ENCODE peak calls at places on chromosomes 13 and 19, in six cellular contexts. L, I, F, S, D and V are unnamed samples.

GRCh38 chr13:58151452-58151851 is 519.9 kb downstream of the PCDH17 start:
- DNase-seq in L (no peak), I (no peak), F (no peak), S (no peak), D (no peak), V (no peak)

GRCh38 chr19:18809149-18809978 is 18.3 kb upstream of the COMP start:
- DNase-seq in L (no peak), I (peak), F (no peak), S (no peak), D (no peak), V (no peak)

GRCh38 chr19:40006273-40006691 is 9.4 kb downstream of the ZNF546 start:
- DNase-seq in L (peak), I (no peak), F (no peak), S (no peak), D (no peak), V (no peak)

GRCh38 chr19:498591-498950 is 2.3 kb downstream of the MADCAM1 start:
- DNase-seq in L (no peak), I (no peak), F (no peak), S (no peak), D (no peak), V (no peak)

GRCh38 chr13:18232994-18233782 is 948.4 kb downstream of the TUBA3C start:
- DNase-seq in L (no peak), I (no peak), F (no peak), S (no peak), D (no peak), V (no peak)

GRCh38 chr13:111006508-111007031 is 91.7 kb upstream of the ANKRD10 start:
- DNase-seq in L (no peak), I (peak), F (no peak), S (peak), D (no peak), V (no peak)

GRCh38 chr19:9782282-9782681 is 13.7 kb upstream of the ZNF846 start:
- DNase-seq in L (no peak), I (no peak), F (no peak), S (no peak), D (no peak), V (no peak)

GRCh38 chr13:113454936-113455335 is 1.6 kb upstream of the ADPRHL1 start:
- DNase-seq in L (no peak), I (no peak), F (no peak), S (peak), D (no peak), V (no peak)

GRCh38 chr19:31349160-31349881 is at the start of gene TSHZ3:
- DNase-seq in L (no peak), I (peak), F (no peak), S (peak), D (no peak), V (peak)

GRCh38 chr19:44109458-44109857 is 3.7 kb upstream of the ZNF225 start:
- DNase-seq in L (no peak), I (no peak), F (no peak), S (no peak), D (no peak), V (no peak)

GRCh38 chr19:44111910-44112463 is 1.2 kb upstream of the ZNF225 start:
- DNase-seq in L (no peak), I (no peak), F (no peak), S (no peak), D (no peak), V (peak)

GRCh38 chr19:44112802-44113137 is 429 bp upstream of the ZNF225 start:
- DNase-seq in L (no peak), I (no peak), F (peak), S (no peak), D (no peak), V (no peak)

GRCh38 chr19:44113784-44114390 is 688 bp downstream of the ZNF225 start:
- DNase-seq in L (peak), I (no peak), F (no peak), S (no peak), D (no peak), V (peak)

DNA sequence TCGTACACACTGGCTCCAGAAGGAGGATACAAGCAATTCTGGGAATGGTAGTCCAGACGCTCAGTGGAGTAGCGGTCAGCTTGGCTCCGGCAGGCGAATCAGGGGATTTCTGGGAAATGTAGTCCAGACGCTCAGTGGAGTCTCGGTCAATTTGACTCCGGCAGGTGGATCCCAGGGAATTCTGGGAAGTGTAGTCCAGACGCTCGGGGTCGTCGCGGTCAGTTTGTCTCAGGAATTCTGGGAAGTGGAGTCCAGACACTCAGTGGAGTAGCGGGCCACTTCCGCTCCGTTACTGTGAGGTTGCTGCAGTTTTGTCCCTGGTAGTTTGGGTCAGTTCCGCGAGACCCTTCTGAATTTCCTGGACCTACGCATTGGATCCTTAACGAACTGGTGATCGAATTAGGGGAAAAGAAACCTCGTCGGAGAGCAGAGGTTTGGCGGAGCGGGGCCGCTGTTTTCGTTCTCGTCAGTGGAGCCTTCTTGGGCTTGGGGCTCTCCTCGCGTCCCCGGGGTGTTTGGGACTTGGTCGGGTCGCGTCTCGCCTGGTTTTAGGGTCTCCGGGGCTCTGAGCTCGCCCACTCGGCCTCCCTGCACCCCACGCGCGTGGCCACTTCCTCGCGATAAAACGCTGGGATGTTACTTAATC is at the start of gene ZNF225:
- DNase-seq in L (peak), I (peak), F (peak), S (peak), D (peak), V (peak)
- TF ChIP-seq CTCF in L (no peak), I (peak), F (no peak), S (no peak), D (no peak), V (no peak)

GRCh38 chr13:87259479-87260083 is 411.6 kb upstream of the SLITRK5 start:
- DNase-seq in L (no peak), I (no peak), F (peak), S (no peak), D (no peak), V (no peak)
- TF ChIP-seq CTCF in L (no peak), I (peak), F (peak), S (peak), D (no peak), V (peak)

GRCh38 chr19:43662487-43662886 is 7.5 kb downstream of the PLAUR start:
- DNase-seq in L (peak), I (no peak), F (no peak), S (no peak), D (no peak), V (no peak)
- TF ChIP-seq CTCF in L (peak), I (peak), F (peak), S (peak), D (no peak), V (peak)

DNA sequence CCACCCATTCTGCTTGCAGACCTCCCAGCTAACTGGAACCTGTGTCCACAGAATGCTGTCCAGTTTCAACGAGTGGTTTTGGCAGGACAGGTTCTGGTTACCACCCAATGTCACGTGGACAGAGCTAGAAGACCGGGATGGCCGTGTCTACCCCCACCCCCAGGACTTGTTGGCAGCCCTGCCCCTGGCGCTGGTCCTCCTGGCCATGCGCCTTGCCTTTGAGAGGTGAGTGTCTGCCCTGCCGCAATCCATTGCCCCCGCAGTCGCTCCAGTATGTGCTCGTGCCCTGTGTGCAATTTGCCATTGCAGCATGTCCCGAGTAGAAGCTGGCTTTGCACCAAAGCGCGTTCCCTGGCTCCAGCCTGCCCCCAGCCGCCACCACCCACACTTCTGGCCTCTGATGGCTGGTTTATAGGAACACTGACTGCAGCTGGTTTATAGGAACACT is 41.9 kb downstream of the CERS4 start:
- DNase-seq in L (peak), I (peak), F (no peak), S (peak), D (no peak), V (no peak)
- TF ChIP-seq CTCF in L (no peak), I (peak), F (no peak), S (peak), D (peak), V (no peak)

GRCh38 chr13:45925151-45925550 is 73.6 kb upstream of the SIAH3 start:
- DNase-seq in L (no peak), I (no peak), F (no peak), S (no peak), D (no peak), V (no peak)
- TF ChIP-seq CTCF in L (no peak), I (no peak), F (peak), S (no peak), D (no peak), V (no peak)

GRCh38 chr19:12885749-12886706 is 973 bp downstream of the KLF1 start:
- DNase-seq in L (no peak), I (no peak), F (no peak), S (no peak), D (no peak), V (no peak)
- TF ChIP-seq CTCF in L (no peak), I (no peak), F (peak), S (no peak), D (peak), V (peak)

GRCh38 chr13:24096659-24097058 is 63.9 kb upstream of the SPATA13 start:
- DNase-seq in L (no peak), I (no peak), F (no peak), S (no peak), D (no peak), V (no peak)

GRCh38 chr13:24097667-24098066 is 62.9 kb upstream of the SPATA13 start:
- DNase-seq in L (no peak), I (no peak), F (no peak), S (no peak), D (no peak), V (no peak)

GRCh38 chr13:24097064-24097463 is 63.5 kb upstream of the SPATA13 start:
- DNase-seq in L (peak), I (no peak), F (no peak), S (no peak), D (no peak), V (no peak)

GRCh38 chr13:24104723-24105122 is 55.8 kb upstream of the SPATA13 start:
- DNase-seq in L (no peak), I (no peak), F (peak), S (no peak), D (no peak), V (no peak)

GRCh38 chr13:24100152-24100551 is 60.4 kb upstream of the SPATA13 start:
- DNase-seq in L (no peak), I (no peak), F (no peak), S (no peak), D (no peak), V (no peak)
- TF ChIP-seq CTCF in L (no peak), I (no peak), F (no peak), S (no peak), D (no peak), V (no peak)

GRCh38 chr13:77492982-77493381 is 42.5 kb upstream of the SCEL start:
- DNase-seq in L (peak), I (no peak), F (peak), S (no peak), D (no peak), V (no peak)
- TF ChIP-seq CTCF in L (no peak), I (peak), F (peak), S (peak), D (peak), V (no peak)

GRCh38 chr19:7639863-7640348 is 3.0 kb downstream of the STXBP2 start:
- DNase-seq in L (no peak), I (no peak), F (no peak), S (no peak), D (no peak), V (no peak)

GRCh38 chr19:7642295-7643046 is 5.6 kb downstream of the STXBP2 start:
- DNase-seq in L (no peak), I (no peak), F (no peak), S (no peak), D (no peak), V (no peak)

GRCh38 chr19:7638802-7639465 is 2.0 kb downstream of the STXBP2 start:
- DNase-seq in L (no peak), I (no peak), F (no peak), S (no peak), D (no peak), V (no peak)

GRCh38 chr19:7640803-7641202 is 3.9 kb downstream of the STXBP2 start:
- DNase-seq in L (no peak), I (no peak), F (no peak), S (no peak), D (no peak), V (no peak)

DNA sequence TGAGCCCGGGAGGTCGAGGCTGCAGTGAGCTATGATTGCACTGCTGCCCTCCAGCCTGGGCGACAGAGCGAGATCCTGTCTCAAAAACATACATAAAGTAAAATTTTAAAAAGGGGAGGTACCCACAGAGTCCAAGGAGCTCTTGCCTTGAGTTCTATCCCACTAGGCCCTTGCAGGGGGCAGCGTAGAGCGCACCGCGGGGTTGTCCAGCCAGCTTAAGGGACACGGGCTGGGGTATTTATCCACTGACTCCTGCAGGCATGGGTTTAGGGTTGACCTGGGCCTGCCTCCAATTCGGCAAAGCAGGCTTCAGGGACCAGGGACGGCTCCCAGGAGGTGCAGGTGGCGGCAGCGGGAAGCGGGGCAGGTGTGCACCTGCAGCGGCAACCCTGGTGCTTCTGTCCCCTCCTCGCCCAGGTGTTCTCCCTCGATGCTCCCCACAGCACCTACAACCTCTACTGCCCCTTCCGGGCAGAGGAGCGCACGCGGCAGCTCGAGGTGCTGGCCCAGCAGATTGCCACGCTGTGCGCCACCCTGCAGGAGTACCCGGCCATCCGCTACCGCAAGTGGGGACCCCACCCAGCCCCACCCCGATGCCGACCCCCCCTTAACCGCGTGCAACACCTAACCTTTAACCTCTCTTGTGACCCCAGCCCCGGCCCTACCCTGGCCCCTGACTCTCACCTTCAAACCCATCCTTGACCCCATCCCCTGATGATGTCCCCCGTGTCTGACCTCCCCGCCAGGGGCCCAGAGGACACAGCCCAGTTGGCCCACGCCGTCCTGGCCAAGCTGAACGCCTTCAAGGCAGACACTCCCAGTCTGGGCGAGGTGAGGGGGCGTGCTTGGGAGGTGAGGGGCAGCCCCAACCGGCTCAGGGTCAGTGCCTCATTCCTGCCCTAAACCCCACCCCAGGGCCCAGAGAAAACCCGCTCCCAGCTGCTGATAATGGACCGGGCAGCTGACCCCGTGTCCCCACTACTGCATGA is 4.7 kb downstream of the STXBP2 start:
- DNase-seq in L (no peak), I (no peak), F (no peak), S (no peak), D (no peak), V (peak)
- TF ChIP-seq CTCF in L (no peak), I (no peak), F (peak), S (no peak), D (no peak), V (no peak)

DNA sequence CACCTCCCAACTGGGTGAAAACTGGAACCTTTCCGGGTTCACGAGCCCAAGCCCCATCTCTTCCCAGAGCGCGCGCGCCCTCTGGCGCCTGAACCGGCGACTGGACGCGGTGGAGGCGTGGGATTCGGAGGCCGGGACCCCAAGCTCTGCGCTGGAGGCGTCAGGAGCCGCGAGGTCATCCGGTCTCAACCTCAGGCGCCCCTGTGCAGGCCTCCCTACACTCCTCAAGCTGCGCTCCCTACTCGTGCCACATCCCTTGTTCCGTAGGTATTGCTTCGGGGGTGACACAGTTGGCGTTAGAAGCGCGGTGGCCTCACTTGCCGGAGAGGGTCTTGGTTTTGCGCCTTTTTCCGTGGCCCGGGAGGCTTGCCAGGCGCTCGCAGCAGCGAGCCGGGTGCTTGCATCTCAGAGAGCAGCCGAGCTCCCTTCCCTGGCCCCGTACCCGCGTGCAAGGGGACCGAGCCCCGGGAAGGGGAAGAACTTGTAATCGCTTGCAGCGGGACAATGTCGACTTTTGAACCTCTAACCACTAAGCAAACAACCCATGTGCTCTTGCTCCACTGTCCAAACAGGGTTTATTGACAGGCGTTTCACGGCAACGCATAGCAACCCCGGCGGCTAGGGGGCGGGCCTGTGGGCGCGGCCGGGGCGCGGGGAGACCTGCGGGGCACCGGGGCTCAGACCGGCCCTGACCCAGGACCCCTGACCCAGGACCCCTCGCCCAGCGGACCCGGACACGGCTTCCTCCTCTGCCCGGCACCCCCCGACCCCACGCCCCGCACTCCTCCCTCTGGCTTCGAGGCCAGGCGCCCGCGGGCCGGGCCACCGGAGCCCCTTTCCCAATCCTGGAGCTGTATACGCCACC is 8.5 kb downstream of the CDX2 start:
- DNase-seq in L (peak), I (peak), F (no peak), S (peak), D (no peak), V (peak)
- TF ChIP-seq CTCF in L (peak), I (peak), F (peak), S (peak), D (peak), V (peak)